ENCODE peak calls at places on chromosomes 5 and 9, in six cellular contexts. One of them, this sample, is unnamed.

GRCh38 chr5:38347040-38347763 is 88.8 kb downstream of the EGFLAM start:
- DNase-seq in HCT116: no peak
- DNase-seq in HepG2: no peak
- DNase-seq in K562: no peak
- DNase-seq in SK-N-SH: no peak
- DNase-seq in H1: no peak
- DNase-seq in this sample: no peak

GRCh38 chr5:61347088-61347487 is 15.0 kb downstream of the ZSWIM6 start:
- DNase-seq in HCT116: no peak
- DNase-seq in HepG2: peak
- DNase-seq in K562: no peak
- DNase-seq in SK-N-SH: no peak
- DNase-seq in H1: no peak
- DNase-seq in this sample: peak

GRCh38 chr9:20620658-20621552 is 1.4 kb downstream of the MLLT3 start:
- DNase-seq in HCT116: no peak
- DNase-seq in HepG2: no peak
- DNase-seq in K562: no peak
- DNase-seq in SK-N-SH: peak
- DNase-seq in H1: peak
- DNase-seq in this sample: no peak

GRCh38 chr5:107524111-107524510 is 146.6 kb downstream of the EFNA5 start:
- DNase-seq in HCT116: no peak
- DNase-seq in HepG2: no peak
- DNase-seq in K562: no peak
- DNase-seq in SK-N-SH: no peak
- DNase-seq in H1: no peak
- DNase-seq in this sample: no peak

GRCh38 chr5:55860709-55861108 is 9.6 kb downstream of the IL31RA start:
- DNase-seq in HCT116: no peak
- DNase-seq in HepG2: no peak
- DNase-seq in K562: no peak
- DNase-seq in SK-N-SH: no peak
- DNase-seq in H1: no peak
- DNase-seq in this sample: no peak

GRCh38 chr5:1185652-1186350 is 15.6 kb upstream of the SLC6A19 start:
- DNase-seq in HCT116: no peak
- DNase-seq in HepG2: peak
- DNase-seq in K562: peak
- DNase-seq in SK-N-SH: peak
- DNase-seq in H1: no peak
- DNase-seq in this sample: no peak

GRCh38 chr9:120610975-120611689 is 31.2 kb upstream of the CDK5RAP2 start:
- DNase-seq in HCT116: no peak
- DNase-seq in HepG2: peak
- DNase-seq in K562: peak
- DNase-seq in SK-N-SH: no peak
- DNase-seq in H1: no peak
- DNase-seq in this sample: peak

GRCh38 chr5:129904667-129905466 is 602 bp downstream of the CHSY3 start:
- DNase-seq in HCT116: no peak
- DNase-seq in HepG2: no peak
- DNase-seq in K562: no peak
- DNase-seq in SK-N-SH: peak
- DNase-seq in H1: peak
- DNase-seq in this sample: no peak

GRCh38 chr9:133380734-133381133 is 4.6 kb downstream of the STKLD1 start:
- DNase-seq in HCT116: no peak
- DNase-seq in HepG2: no peak
- DNase-seq in K562: no peak
- DNase-seq in SK-N-SH: no peak
- DNase-seq in H1: no peak
- DNase-seq in this sample: no peak

GRCh38 chr9:133104718-133105460 is 16.2 kb downstream of the RALGDS start:
- DNase-seq in HCT116: no peak
- DNase-seq in HepG2: no peak
- DNase-seq in K562: no peak
- DNase-seq in SK-N-SH: no peak
- DNase-seq in H1: no peak
- DNase-seq in this sample: no peak

GRCh38 chr5:126402591-126402990 is 20.6 kb upstream of the GRAMD2B start:
- DNase-seq in HCT116: no peak
- DNase-seq in HepG2: no peak
- DNase-seq in K562: no peak
- DNase-seq in SK-N-SH: no peak
- DNase-seq in H1: no peak
- DNase-seq in this sample: no peak

GRCh38 chr9:114805670-114806551 is at the start of gene TNFSF15:
- DNase-seq in HCT116: no peak
- DNase-seq in HepG2: peak
- DNase-seq in K562: no peak
- DNase-seq in SK-N-SH: no peak
- DNase-seq in H1: peak
- DNase-seq in this sample: peak

GRCh38 chr9:37037137-37037743 is 3.2 kb upstream of the PAX5 start:
- DNase-seq in HCT116: no peak
- DNase-seq in HepG2: no peak
- DNase-seq in K562: no peak
- DNase-seq in SK-N-SH: no peak
- DNase-seq in H1: no peak
- DNase-seq in this sample: no peak

GRCh38 chr5:17258429-17258828 is 41.0 kb downstream of the BASP1 start:
- DNase-seq in HCT116: no peak
- DNase-seq in HepG2: no peak
- DNase-seq in K562: no peak
- DNase-seq in SK-N-SH: no peak
- DNase-seq in H1: no peak
- DNase-seq in this sample: no peak

GRCh38 chr9:74147906-74148305 is 349.2 kb upstream of the RORB start:
- DNase-seq in HCT116: no peak
- DNase-seq in HepG2: no peak
- DNase-seq in K562: no peak
- DNase-seq in SK-N-SH: no peak
- DNase-seq in H1: no peak
- DNase-seq in this sample: no peak

GRCh38 chr9:115786321-115786720 is 367.3 kb upstream of the PAPPA start:
- DNase-seq in HCT116: no peak
- DNase-seq in HepG2: no peak
- DNase-seq in K562: no peak
- DNase-seq in SK-N-SH: no peak
- DNase-seq in H1: no peak
- DNase-seq in this sample: no peak

GRCh38 chr5:177312649-177313181 is 1.0 kb upstream of the MXD3 start:
- DNase-seq in HCT116: peak
- DNase-seq in HepG2: peak
- DNase-seq in K562: peak
- DNase-seq in SK-N-SH: peak
- DNase-seq in H1: no peak
- DNase-seq in this sample: peak

GRCh38 chr5:110115485-110115884 is 425.8 kb downstream of the MAN2A1 start:
- DNase-seq in HCT116: no peak
- DNase-seq in HepG2: no peak
- DNase-seq in K562: no peak
- DNase-seq in SK-N-SH: no peak
- DNase-seq in H1: no peak
- DNase-seq in this sample: no peak
- TF ChIP-seq JUND in HCT116: no peak
- TF ChIP-seq JUND in HepG2: no peak
- TF ChIP-seq JUND in K562: no peak
- TF ChIP-seq JUND in SK-N-SH: no peak
- TF ChIP-seq JUND in H1: no peak
- TF ChIP-seq JUND in this sample: no peak

DNA sequence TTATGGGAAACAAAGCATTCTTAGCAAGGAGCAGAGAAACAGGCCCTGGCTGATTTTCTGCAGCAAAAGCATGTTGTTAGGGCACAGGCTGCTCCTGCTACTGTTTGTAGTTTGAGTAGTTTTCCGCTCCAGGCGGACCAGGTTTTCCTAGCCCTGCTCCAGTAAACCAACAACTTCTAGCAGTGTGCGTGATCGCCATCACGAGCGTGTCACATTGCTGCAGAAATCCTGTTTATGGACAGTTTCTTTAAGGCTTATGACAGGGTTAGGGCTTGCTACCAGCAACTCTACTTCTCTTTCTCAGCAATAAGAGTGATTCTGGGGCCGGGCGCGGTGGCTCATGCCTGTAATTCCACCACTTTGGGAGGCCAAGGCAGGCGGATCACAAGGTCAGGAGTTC is 803.9 kb upstream of the CDH10 start:
- DNase-seq in HCT116: no peak
- DNase-seq in HepG2: no peak
- DNase-seq in K562: no peak
- DNase-seq in SK-N-SH: no peak
- DNase-seq in H1: no peak
- DNase-seq in this sample: no peak
- TF ChIP-seq JUND in HCT116: no peak
- TF ChIP-seq JUND in HepG2: no peak
- TF ChIP-seq JUND in K562: no peak
- TF ChIP-seq JUND in SK-N-SH: no peak
- TF ChIP-seq JUND in H1: no peak
- TF ChIP-seq JUND in this sample: no peak

DNA sequence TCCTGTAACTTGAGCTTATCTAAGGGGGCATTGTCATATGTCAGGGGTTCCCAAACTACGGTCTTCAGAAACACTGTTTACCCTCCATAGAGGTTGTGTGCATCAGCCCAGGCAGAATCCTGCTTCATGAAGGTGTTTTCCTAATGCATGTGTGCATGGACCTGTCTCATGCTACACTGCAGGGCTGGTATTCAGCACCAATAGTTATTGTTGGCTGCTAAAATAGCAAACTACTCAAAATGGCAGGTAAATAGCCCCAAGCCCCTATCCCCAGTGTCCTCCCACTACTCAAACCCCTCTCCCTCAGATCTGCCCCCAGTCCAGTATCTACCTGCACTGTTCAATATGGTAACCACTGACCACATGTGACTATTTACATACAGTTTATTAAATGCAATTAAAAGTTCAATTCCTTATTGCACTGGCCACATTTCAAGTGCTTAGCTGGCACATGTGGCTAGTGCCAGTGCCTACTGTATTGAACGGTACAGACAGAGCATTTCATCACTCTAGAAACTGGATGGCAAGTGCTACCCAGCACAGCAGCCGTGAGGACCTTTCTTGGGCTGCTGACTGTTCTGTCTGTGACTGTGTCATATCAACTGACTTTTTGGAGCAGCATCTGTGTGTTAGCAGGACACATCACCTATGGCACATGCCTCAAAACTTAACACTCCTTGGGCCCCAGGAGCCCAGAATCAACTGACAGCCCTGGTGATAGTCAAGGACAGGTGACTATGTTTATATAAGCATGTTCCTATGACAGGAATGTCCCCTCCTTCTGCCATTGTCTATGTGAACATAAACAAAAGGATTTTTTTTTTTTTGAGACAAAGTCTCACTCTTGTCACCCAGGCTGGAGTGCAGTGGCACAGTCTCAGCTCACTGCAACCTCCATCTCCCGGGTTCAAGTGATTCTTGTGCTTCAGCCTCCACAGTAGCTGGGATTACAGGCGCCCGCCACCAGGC is 9.0 kb downstream of the IRF1 start:
- DNase-seq in HCT116: no peak
- DNase-seq in HepG2: no peak
- DNase-seq in K562: no peak
- DNase-seq in SK-N-SH: no peak
- DNase-seq in H1: no peak
- DNase-seq in this sample: no peak
- TF ChIP-seq JUND in HCT116: no peak
- TF ChIP-seq JUND in HepG2: no peak
- TF ChIP-seq JUND in K562: no peak
- TF ChIP-seq JUND in SK-N-SH: no peak
- TF ChIP-seq JUND in H1: no peak
- TF ChIP-seq JUND in this sample: no peak

GRCh38 chr5:111810087-111810486 is 53.1 kb upstream of the NREP start:
- DNase-seq in HCT116: no peak
- DNase-seq in HepG2: no peak
- DNase-seq in K562: no peak
- DNase-seq in SK-N-SH: no peak
- DNase-seq in H1: no peak
- DNase-seq in this sample: no peak
- TF ChIP-seq JUND in HCT116: no peak
- TF ChIP-seq JUND in HepG2: no peak
- TF ChIP-seq JUND in K562: no peak
- TF ChIP-seq JUND in SK-N-SH: no peak
- TF ChIP-seq JUND in H1: no peak
- TF ChIP-seq JUND in this sample: no peak

GRCh38 chr5:14842117-14842516 is 29.5 kb downstream of the ANKH start:
- DNase-seq in HCT116: no peak
- DNase-seq in HepG2: peak
- DNase-seq in K562: no peak
- DNase-seq in SK-N-SH: no peak
- DNase-seq in H1: no peak
- DNase-seq in this sample: no peak
- TF ChIP-seq JUND in HCT116: no peak
- TF ChIP-seq JUND in HepG2: no peak
- TF ChIP-seq JUND in K562: no peak
- TF ChIP-seq JUND in SK-N-SH: no peak
- TF ChIP-seq JUND in H1: no peak
- TF ChIP-seq JUND in this sample: no peak

GRCh38 chr9:126487856-126488255 is 125.9 kb upstream of the LMX1B start:
- DNase-seq in HCT116: no peak
- DNase-seq in HepG2: no peak
- DNase-seq in K562: no peak
- DNase-seq in SK-N-SH: no peak
- DNase-seq in H1: no peak
- DNase-seq in this sample: no peak

GRCh38 chr9:126488881-126489404 is 124.8 kb upstream of the LMX1B start:
- DNase-seq in HCT116: no peak
- DNase-seq in HepG2: no peak
- DNase-seq in K562: no peak
- DNase-seq in SK-N-SH: no peak
- DNase-seq in H1: no peak
- DNase-seq in this sample: no peak

GRCh38 chr9:126485662-126486061 is 128.1 kb upstream of the LMX1B start:
- DNase-seq in HCT116: no peak
- DNase-seq in HepG2: no peak
- DNase-seq in K562: no peak
- DNase-seq in SK-N-SH: no peak
- DNase-seq in H1: no peak
- DNase-seq in this sample: no peak

GRCh38 chr9:126488310-126488709 is 125.4 kb upstream of the LMX1B start:
- DNase-seq in HCT116: no peak
- DNase-seq in HepG2: no peak
- DNase-seq in K562: no peak
- DNase-seq in SK-N-SH: no peak
- DNase-seq in H1: no peak
- DNase-seq in this sample: no peak

DNA sequence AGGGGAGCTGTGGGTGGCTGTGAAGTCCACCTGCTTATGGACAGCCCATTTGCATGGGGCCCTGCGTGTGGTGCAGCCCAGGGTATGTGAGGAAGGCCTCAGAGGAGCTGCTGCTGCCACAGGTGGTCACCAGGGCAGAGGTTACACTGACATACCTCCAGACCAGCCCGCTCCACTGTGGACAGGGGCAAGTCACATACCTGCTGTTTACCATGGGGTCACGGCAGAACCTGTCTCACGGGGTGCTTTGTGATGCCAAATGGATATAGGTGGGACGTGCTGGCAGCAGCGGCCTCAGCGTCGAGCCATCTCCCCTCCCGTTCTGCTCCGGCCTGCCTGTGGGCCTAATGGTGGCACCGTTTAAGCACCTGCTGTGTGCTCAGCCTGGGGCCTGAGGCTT is 127.5 kb upstream of the LMX1B start:
- DNase-seq in HCT116: no peak
- DNase-seq in HepG2: no peak
- DNase-seq in K562: no peak
- DNase-seq in SK-N-SH: no peak
- DNase-seq in H1: no peak
- DNase-seq in this sample: no peak
- TF ChIP-seq JUND in HCT116: no peak
- TF ChIP-seq JUND in HepG2: no peak
- TF ChIP-seq JUND in K562: no peak
- TF ChIP-seq JUND in SK-N-SH: no peak
- TF ChIP-seq JUND in H1: no peak
- TF ChIP-seq JUND in this sample: no peak

This sample was measured in T47D.